ENCODE peak calls at places on chromosomes 13 and 19, in six cellular contexts. Y, D, E, Q, O and W are unnamed samples.

GRCh38 chr19:15288146-15288963 is 44.0 kb downstream of the BRD4 start:
- DNase-seq in O (peak), E (peak), Q (peak), Y (peak), D (no peak), W (no peak)

GRCh38 chr19:33434886-33435705 is 61.6 kb downstream of the CEBPG start:
- DNase-seq in Q (peak), E (peak), O (peak), Y (no peak), D (peak), W (peak)

GRCh38 chr19:48511800-48512503 is at the start of gene LMTK3:
- DNase-seq in D (peak), Y (no peak), Q (peak), E (no peak), O (peak), W (no peak)

GRCh38 chr13:44679602-44680001 is 103.5 kb upstream of the TSC22D1 start:
- DNase-seq in D (no peak), Q (no peak), O (no peak), E (no peak), Y (no peak), W (no peak)

GRCh38 chr19:33332248-33332647 is 29.9 kb upstream of the CEBPA start:
- DNase-seq in D (no peak), Q (peak), Y (no peak), E (peak), O (no peak), W (no peak)

GRCh38 chr13:38657191-38657590 is 29.7 kb upstream of the FREM2 start:
- DNase-seq in O (no peak), D (no peak), E (no peak), Q (no peak), Y (no peak), W (no peak)

GRCh38 chr13:19845758-19846157 is 17.7 kb downstream of the ZMYM5 start:
- DNase-seq in Y (no peak), Q (no peak), D (peak), O (no peak), E (peak), W (peak)

GRCh38 chr13:106385669-106386068 is 149.8 kb downstream of the EFNB2 start:
- DNase-seq in Y (no peak), E (no peak), Q (no peak), O (no peak), D (no peak), W (no peak)

GRCh38 chr13:42762917-42763316 is 18.5 kb upstream of the FAM216B start:
- DNase-seq in E (no peak), Q (no peak), Y (no peak), O (no peak), D (peak), W (peak)

GRCh38 chr13:36516225-36516624 is 83.9 kb downstream of the CCNA1 start:
- DNase-seq in D (no peak), Q (no peak), O (no peak), Y (no peak), E (no peak), W (no peak)

DNA sequence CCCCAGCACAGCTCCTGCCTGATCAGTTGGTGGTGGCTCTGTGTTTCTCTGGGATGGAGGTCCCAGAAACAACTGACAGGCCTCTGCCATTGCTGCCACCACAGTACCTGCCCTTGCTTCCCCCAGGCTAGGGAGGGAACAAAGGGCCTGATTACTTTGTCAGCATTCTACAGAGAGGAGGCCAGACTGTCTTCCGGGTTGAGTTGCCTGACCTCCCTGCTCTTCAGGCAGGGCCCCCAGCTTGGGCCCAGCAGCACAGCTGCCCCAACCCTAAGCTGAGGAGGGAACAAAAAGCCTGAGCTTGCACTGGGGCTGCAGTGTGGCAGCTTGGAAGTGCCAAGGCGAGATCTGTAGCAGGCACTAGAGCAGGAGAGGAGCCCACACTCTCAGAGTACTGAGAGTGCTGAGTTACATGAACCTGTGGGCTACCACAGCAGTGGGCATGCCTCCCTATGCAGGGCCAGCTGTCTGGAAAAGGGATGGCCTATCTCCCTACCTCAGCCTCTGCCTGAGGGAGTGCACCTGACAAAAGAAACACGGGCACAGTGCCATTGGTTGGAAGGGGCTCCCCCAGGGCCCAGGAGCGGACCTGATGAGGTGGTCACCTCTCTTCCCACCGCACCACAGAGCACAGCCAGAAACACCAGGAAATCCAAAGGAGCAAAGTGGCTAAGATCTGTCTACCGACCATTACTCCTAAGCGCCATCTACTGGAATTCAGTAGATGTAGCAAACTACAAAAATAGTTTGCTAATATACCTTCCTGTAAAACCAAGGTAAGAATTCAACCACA is 24.4 kb downstream of the SLC25A15 start:
- DNase-seq in Y (no peak), Q (no peak), D (peak), E (no peak), O (no peak), W (no peak)
- H3K27ac ChIP-seq in Y (no peak), Q (no peak), D (no peak), E (no peak), O (no peak), W (no peak)

GRCh38 chr13:112831196-112831595 is 137.8 kb upstream of the MCF2L start:
- DNase-seq in E (no peak), Q (no peak), O (no peak), D (no peak), Y (no peak), W (no peak)
- H3K4me3 ChIP-seq in E (no peak), Q (no peak), O (no peak), D (no peak), Y (no peak), W (no peak)

GRCh38 chr13:40637644-40638043 is 28.8 kb downstream of the FOXO1 start:
- DNase-seq in E (no peak), D (no peak), O (no peak), Y (peak), Q (no peak), W (no peak)
- H3K27ac ChIP-seq in E (no peak), D (no peak), O (no peak), Y (no peak), Q (peak), W (no peak)

DNA sequence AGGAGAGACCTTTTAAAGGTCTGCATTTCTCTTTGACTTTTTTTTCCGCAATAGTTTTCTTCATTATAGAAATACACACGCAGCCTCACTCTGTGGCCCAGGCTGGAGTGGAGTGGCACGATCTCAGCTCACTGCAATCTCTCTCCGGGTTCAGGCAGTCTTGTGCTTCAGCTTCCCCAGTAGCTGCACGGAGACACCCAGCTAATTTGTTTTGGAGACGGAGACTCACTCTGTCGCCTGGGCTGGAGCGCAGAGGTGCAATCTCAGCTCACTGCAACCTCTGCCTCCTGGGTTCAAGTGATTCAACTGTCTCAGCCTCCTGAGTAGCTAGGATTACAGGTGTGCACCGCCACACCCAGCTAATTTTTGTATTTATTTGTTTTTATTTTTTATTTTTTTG is 11.7 kb upstream of the MKNK2 start:
- DNase-seq in Q (no peak), O (peak), D (no peak), E (no peak), Y (no peak), W (no peak)
- H3K4me3 ChIP-seq in Q (no peak), O (no peak), D (no peak), E (no peak), Y (no peak), W (no peak)

GRCh38 chr19:18340990-18341868 is 831 bp downstream of the PGPEP1 start:
- DNase-seq in Q (peak), E (peak), Y (peak), D (peak), O (peak), W (peak)

GRCh38 chr19:18339703-18340102 is 695 bp upstream of the PGPEP1 start:
- DNase-seq in E (no peak), D (peak), Q (no peak), O (no peak), Y (no peak), W (peak)

GRCh38 chr19:18342090-18342632 is 1.8 kb downstream of the PGPEP1 start:
- DNase-seq in O (no peak), D (no peak), E (no peak), Y (no peak), Q (no peak), W (no peak)

GRCh38 chr19:18338471-18339001 is 1.9 kb upstream of the PGPEP1 start:
- DNase-seq in E (no peak), O (no peak), D (no peak), Q (no peak), Y (no peak), W (no peak)

DNA sequence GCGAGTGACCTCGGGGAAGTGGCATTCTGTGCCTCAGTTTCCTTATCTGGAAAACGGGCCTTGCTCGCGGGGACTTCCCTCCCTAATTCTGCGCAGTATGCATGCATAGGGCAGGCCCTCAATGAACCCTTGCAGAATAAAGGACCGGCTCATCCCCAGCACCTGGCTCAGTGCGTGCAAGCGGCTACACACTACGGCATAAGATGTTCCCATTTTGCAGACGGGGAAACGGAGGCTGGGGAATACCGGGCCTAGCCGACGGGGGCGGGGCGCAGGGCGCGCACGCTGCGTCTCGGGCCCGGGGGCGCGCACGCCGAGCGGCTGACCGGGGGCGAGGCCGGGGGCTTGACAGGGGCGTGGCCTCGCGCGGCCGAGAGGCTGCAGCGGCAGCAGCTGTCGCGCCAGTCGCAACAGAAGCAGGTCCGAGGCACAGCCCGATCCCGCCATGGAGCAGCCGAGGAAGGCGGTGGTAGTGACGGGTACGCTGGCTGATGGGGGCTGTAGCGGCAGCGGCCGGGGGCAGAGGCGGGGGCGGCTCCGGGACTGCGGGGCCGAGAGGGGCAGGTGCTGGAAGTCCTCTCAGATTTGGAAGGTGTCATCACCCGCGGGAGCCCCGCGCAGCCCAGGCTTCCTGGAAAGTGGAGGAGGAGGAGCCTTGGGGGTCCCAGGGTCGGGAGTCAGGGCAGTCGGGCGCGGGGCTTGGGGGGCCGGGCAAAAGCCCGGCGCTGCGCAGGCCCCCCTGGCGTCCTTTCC is at the start of gene PGPEP1:
- DNase-seq in Q (peak), Y (peak), E (peak), O (peak), D (peak), W (peak)
- H3K27ac ChIP-seq in Q (peak), Y (peak), E (no peak), O (peak), D (peak), W (no peak)